ENCODE peak calls at places on chromosomes 11 and 22, in ten cellular contexts. O, W, C, P, V, I, Q, H, R and B are unnamed samples.
A peak's percentile ranks its signal among the peaks of the same experiment; 100 is the strongest.

GRCh38 chr22:43633631-43634030 is 178.5 kb downstream of the EFCAB6 start:
- DNase-seq in P (no peak), C (no peak), O (no peak), V (no peak), R (no peak), H (no peak), W (no peak), Q (no peak), I (no peak), B (no peak)

GRCh38 chr11:72069787-72070251 is 10.5 kb downstream of the NUMA1 start:
- DNase-seq in H (peak; percentile 12), Q (peak; percentile 74), C (peak; percentile 89), W (no peak), R (peak; percentile 90), P (no peak), V (peak; percentile 90), O (peak; percentile 63), I (peak; percentile 84), B (peak; percentile 92)

GRCh38 chr11:131356201-131356600 is 14.2 kb upstream of the NTM start:
- DNase-seq in O (no peak), V (peak; percentile 9), P (no peak), I (no peak), W (no peak), C (no peak), Q (no peak), R (no peak), H (no peak), B (no peak)

GRCh38 chr11:94132152-94132558 is 3.5 kb downstream of the PANX1 start:
- DNase-seq in R (peak; percentile 81), Q (no peak), H (no peak), O (no peak), I (peak; percentile 94), W (no peak), V (peak; percentile 94), P (no peak), C (no peak), B (peak; percentile 50)

GRCh38 chr11:1928891-1929541 is 9.5 kb downstream of the TNNT3 start:
- DNase-seq in H (no peak), W (peak; percentile 7), R (no peak), C (no peak), O (no peak), P (no peak), V (no peak), Q (no peak), I (no peak), B (no peak)

GRCh38 chr22:20548806-20549205 is 41.4 kb downstream of the MED15 start:
- DNase-seq in H (no peak), Q (no peak), I (no peak), R (no peak), V (no peak), C (no peak), W (no peak), O (no peak), P (no peak), B (no peak)

GRCh38 chr11:124748481-124749338 is 3.3 kb downstream of the VSIG2 start:
- DNase-seq in C (no peak), R (no peak), O (no peak), P (no peak), W (no peak), H (no peak), Q (no peak), V (peak; percentile 49), I (peak; percentile 56), B (no peak)

GRCh38 chr11:12094872-12095800 is 15.3 kb upstream of the MICAL2 start:
- DNase-seq in H (no peak), Q (peak; percentile 83), C (no peak), W (no peak), I (no peak), P (peak; percentile 9), O (peak; percentile 72), V (no peak), R (no peak), B (no peak)

GRCh38 chr11:109808569-109808968 is 284.6 kb upstream of the ZC3H12C start:
- DNase-seq in H (no peak), V (no peak), C (no peak), P (no peak), Q (no peak), W (no peak), R (peak; percentile 16), O (no peak), I (peak; percentile 51), B (peak; percentile 13)

GRCh38 chr22:44411226-44412135 is 86.6 kb downstream of the RTL6 start:
- DNase-seq in I (no peak), R (no peak), P (peak; percentile 50), C (no peak), O (no peak), W (no peak), H (no peak), Q (no peak), V (no peak), B (no peak)

GRCh38 chr11:70733327-70734325 is 335.3 kb downstream of the CTTN start:
- DNase-seq in I (no peak), V (no peak), W (no peak), O (no peak), C (no peak), P (no peak), R (no peak), H (no peak), Q (no peak), B (no peak)

GRCh38 chr11:99952816-99953215 is 734.3 kb upstream of the ARHGAP42 start:
- DNase-seq in C (no peak), O (no peak), W (no peak), V (no peak), H (no peak), P (no peak), R (no peak), I (no peak), Q (no peak), B (no peak)

GRCh38 chr11:33912405-33913361 is 20.8 kb upstream of the LMO2 start:
- DNase-seq in W (no peak), R (peak; percentile 90), V (peak; percentile 79), I (peak; percentile 90), C (peak; percentile 51), H (no peak), Q (no peak), O (no peak), P (no peak), B (peak; percentile 85)

GRCh38 chr11:13338437-13339069 is 61.0 kb downstream of the BMAL1 start:
- DNase-seq in W (no peak), P (no peak), V (peak; percentile 77), I (peak; percentile 69), O (no peak), R (peak; percentile 73), H (peak; percentile 50), C (no peak), Q (no peak), B (peak; percentile 76)

GRCh38 chr22:36277482-36278291 is 24.8 kb downstream of the APOL1 start:
- DNase-seq in W (peak; percentile 70), I (peak; percentile 56), Q (peak; percentile 71), R (peak; percentile 62), V (peak; percentile 73), O (no peak), H (peak; percentile 67), C (peak; percentile 62), P (peak; percentile 85), B (peak; percentile 81)

GRCh38 chr22:32005453-32005852 is 37.6 kb upstream of the SLC5A1 start:
- DNase-seq in V (peak; percentile 51), I (peak; percentile 25), P (no peak), O (no peak), H (no peak), Q (peak; percentile 82), R (peak; percentile 34), C (no peak), W (no peak), B (peak; percentile 22)

GRCh38 chr11:1877211-1878133 is 14.2 kb downstream of the PRR33 start:
- DNase-seq in I (no peak), V (peak; percentile 16), P (peak; percentile 61), Q (no peak), W (no peak), H (peak; percentile 0), R (no peak), C (peak; percentile 84), O (no peak), B (peak; percentile 7)

GRCh38 chr11:67262731-67263675 is 3.3 kb upstream of the GRK2 start:
- DNase-seq in Q (peak; percentile 81), I (peak; percentile 76), O (peak; percentile 97), H (peak; percentile 83), V (peak; percentile 85), C (peak; percentile 90), R (peak; percentile 85), W (peak; percentile 74), P (peak; percentile 92), B (peak; percentile 89)

GRCh38 chr11:62680825-62681240 is 2.0 kb upstream of the UBXN1 start:
- DNase-seq in O (no peak), C (peak; percentile 57), H (peak; percentile 60), I (peak; percentile 87), R (peak; percentile 88), P (no peak), Q (peak; percentile 70), V (peak; percentile 84), W (peak; percentile 37), B (peak; percentile 75)

GRCh38 chr11:128472128-128473110 is 114.9 kb downstream of the ETS1 start:
- DNase-seq in C (no peak), Q (peak; percentile 78), I (peak; percentile 79), W (peak; percentile 77), R (no peak), P (peak; percentile 85), V (peak; percentile 86), O (no peak), H (peak; percentile 86), B (no peak)

GRCh38 chr11:45413156-45413833 is 127.2 kb upstream of the SYT13 start:
- DNase-seq in Q (no peak), W (no peak), I (no peak), R (no peak), C (no peak), P (no peak), O (no peak), H (no peak), V (no peak), B (no peak)